ENCODE peak calls at places on chromosomes 12 and 14, in ten cellular contexts. One of them, this sample, is unnamed.
A peak's percentile ranks its signal among the peaks of the same experiment; 100 is the strongest.

GRCh38 chr14:31090872-31091764 is 64.9 kb upstream of the STRN3 start:
- DNase-seq in psoas muscle: no peak
- DNase-seq in neuronal stem cell: no peak
- DNase-seq in left ventricle myocardium inferior: no peak
- DNase-seq in AG04450: peak; percentile 77
- DNase-seq in stomach: no peak
- DNase-seq in tibial nerve: no peak
- DNase-seq in breast epithelium: no peak
- DNase-seq in right lobe of liver: no peak
- DNase-seq in naive thymus-derived CD4-positive, alpha-beta T cell: no peak
- DNase-seq in this sample: peak; percentile 34

GRCh38 chr12:72271401-72271740 is 799 bp upstream of the TRHDE start:
- DNase-seq in psoas muscle: peak; percentile 48
- DNase-seq in naive thymus-derived CD4-positive, alpha-beta T cell: no peak
- DNase-seq in left ventricle myocardium inferior: no peak
- DNase-seq in AG04450: no peak
- DNase-seq in breast epithelium: no peak
- DNase-seq in right lobe of liver: peak; percentile 22
- DNase-seq in tibial nerve: no peak
- DNase-seq in neuronal stem cell: peak; percentile 68
- DNase-seq in stomach: no peak
- DNase-seq in this sample: no peak

GRCh38 chr12:108752387-108752786 is 21.1 kb upstream of the CORO1C start:
- DNase-seq in left ventricle myocardium inferior: no peak
- DNase-seq in psoas muscle: no peak
- DNase-seq in tibial nerve: no peak
- DNase-seq in right lobe of liver: no peak
- DNase-seq in breast epithelium: no peak
- DNase-seq in stomach: no peak
- DNase-seq in neuronal stem cell: no peak
- DNase-seq in AG04450: no peak
- DNase-seq in naive thymus-derived CD4-positive, alpha-beta T cell: no peak
- DNase-seq in this sample: no peak

GRCh38 chr14:20667957-20668356 is 16.4 kb upstream of the RNASE4 start:
- DNase-seq in breast epithelium: no peak
- DNase-seq in neuronal stem cell: no peak
- DNase-seq in left ventricle myocardium inferior: no peak
- DNase-seq in psoas muscle: no peak
- DNase-seq in naive thymus-derived CD4-positive, alpha-beta T cell: no peak
- DNase-seq in AG04450: no peak
- DNase-seq in stomach: no peak
- DNase-seq in tibial nerve: no peak
- DNase-seq in right lobe of liver: no peak
- DNase-seq in this sample: no peak

GRCh38 chr12:9793774-9794395 is 33.2 kb upstream of the CD69 start:
- DNase-seq in stomach: no peak
- DNase-seq in naive thymus-derived CD4-positive, alpha-beta T cell: peak; percentile 32
- DNase-seq in AG04450: no peak
- DNase-seq in psoas muscle: no peak
- DNase-seq in neuronal stem cell: no peak
- DNase-seq in breast epithelium: no peak
- DNase-seq in tibial nerve: no peak
- DNase-seq in right lobe of liver: no peak
- DNase-seq in left ventricle myocardium inferior: no peak
- DNase-seq in this sample: no peak

GRCh38 chr14:51331651-51332367 is 91.8 kb downstream of the TMX1 start:
- DNase-seq in left ventricle myocardium inferior: no peak
- DNase-seq in psoas muscle: no peak
- DNase-seq in stomach: no peak
- DNase-seq in right lobe of liver: no peak
- DNase-seq in naive thymus-derived CD4-positive, alpha-beta T cell: no peak
- DNase-seq in tibial nerve: no peak
- DNase-seq in breast epithelium: no peak
- DNase-seq in AG04450: no peak
- DNase-seq in neuronal stem cell: no peak
- DNase-seq in this sample: no peak

GRCh38 chr14:56138987-56139386 is 20.8 kb downstream of the PELI2 start:
- DNase-seq in naive thymus-derived CD4-positive, alpha-beta T cell: no peak
- DNase-seq in AG04450: no peak
- DNase-seq in right lobe of liver: no peak
- DNase-seq in stomach: no peak
- DNase-seq in neuronal stem cell: no peak
- DNase-seq in psoas muscle: no peak
- DNase-seq in breast epithelium: no peak
- DNase-seq in left ventricle myocardium inferior: no peak
- DNase-seq in tibial nerve: no peak
- DNase-seq in this sample: no peak

GRCh38 chr12:11108862-11109261 is 16.7 kb upstream of the TAS2R43 start:
- DNase-seq in left ventricle myocardium inferior: no peak
- DNase-seq in tibial nerve: no peak
- DNase-seq in psoas muscle: no peak
- DNase-seq in AG04450: no peak
- DNase-seq in breast epithelium: no peak
- DNase-seq in stomach: no peak
- DNase-seq in naive thymus-derived CD4-positive, alpha-beta T cell: no peak
- DNase-seq in right lobe of liver: no peak
- DNase-seq in neuronal stem cell: no peak
- DNase-seq in this sample: no peak

GRCh38 chr14:61525293-61526011 is 169.9 kb upstream of the HIF1A start:
- DNase-seq in naive thymus-derived CD4-positive, alpha-beta T cell: no peak
- DNase-seq in left ventricle myocardium inferior: peak; percentile 65
- DNase-seq in breast epithelium: peak; percentile 86
- DNase-seq in neuronal stem cell: no peak
- DNase-seq in tibial nerve: peak; percentile 33
- DNase-seq in right lobe of liver: peak; percentile 71
- DNase-seq in psoas muscle: peak; percentile 68
- DNase-seq in stomach: peak; percentile 58
- DNase-seq in AG04450: no peak
- DNase-seq in this sample: peak; percentile 69

GRCh38 chr12:79063258-79063657 is 198.7 kb downstream of the SYT1 start:
- DNase-seq in neuronal stem cell: no peak
- DNase-seq in breast epithelium: no peak
- DNase-seq in left ventricle myocardium inferior: no peak
- DNase-seq in naive thymus-derived CD4-positive, alpha-beta T cell: no peak
- DNase-seq in tibial nerve: no peak
- DNase-seq in stomach: no peak
- DNase-seq in AG04450: peak; percentile 15
- DNase-seq in right lobe of liver: no peak
- DNase-seq in psoas muscle: no peak
- DNase-seq in this sample: no peak

GRCh38 chr12:26124491-26125450 is at the start of gene BHLHE41:
- DNase-seq in stomach: peak; percentile 78
- DNase-seq in left ventricle myocardium inferior: peak; percentile 84
- DNase-seq in right lobe of liver: peak; percentile 50
- DNase-seq in psoas muscle: peak; percentile 93
- DNase-seq in breast epithelium: peak; percentile 79
- DNase-seq in AG04450: no peak
- DNase-seq in tibial nerve: peak; percentile 63
- DNase-seq in neuronal stem cell: peak; percentile 51
- DNase-seq in naive thymus-derived CD4-positive, alpha-beta T cell: no peak
- DNase-seq in this sample: peak; percentile 63

GRCh38 chr12:27123642-27124041 is 41.3 kb upstream of the C12orf71 start:
- DNase-seq in stomach: no peak
- DNase-seq in naive thymus-derived CD4-positive, alpha-beta T cell: no peak
- DNase-seq in breast epithelium: no peak
- DNase-seq in right lobe of liver: no peak
- DNase-seq in tibial nerve: no peak
- DNase-seq in psoas muscle: no peak
- DNase-seq in neuronal stem cell: no peak
- DNase-seq in AG04450: no peak
- DNase-seq in left ventricle myocardium inferior: no peak
- DNase-seq in this sample: no peak

GRCh38 chr12:14239350-14239934 is 126.0 kb upstream of the ATF7IP start:
- DNase-seq in breast epithelium: no peak
- DNase-seq in psoas muscle: no peak
- DNase-seq in stomach: no peak
- DNase-seq in neuronal stem cell: no peak
- DNase-seq in AG04450: no peak
- DNase-seq in left ventricle myocardium inferior: no peak
- DNase-seq in naive thymus-derived CD4-positive, alpha-beta T cell: no peak
- DNase-seq in right lobe of liver: peak; percentile 47
- DNase-seq in tibial nerve: no peak
- DNase-seq in this sample: no peak
- H3K4me3 ChIP-seq in breast epithelium: peak overlapping the region; percentile 22
- H3K4me3 ChIP-seq in psoas muscle: peak overlapping the region; percentile 41
- H3K4me3 ChIP-seq in stomach: no peak overlapping the region
- H3K4me3 ChIP-seq in neuronal stem cell: no peak overlapping the region
- H3K4me3 ChIP-seq in AG04450: no peak overlapping the region
- H3K4me3 ChIP-seq in left ventricle myocardium inferior: peak overlapping the region; percentile 5
- H3K4me3 ChIP-seq in naive thymus-derived CD4-positive, alpha-beta T cell: peak overlapping the region; percentile 52
- H3K4me3 ChIP-seq in right lobe of liver: no peak overlapping the region
- H3K4me3 ChIP-seq in tibial nerve: peak overlapping the region; percentile 19
- H3K4me3 ChIP-seq in this sample: no peak overlapping the region

DNA sequence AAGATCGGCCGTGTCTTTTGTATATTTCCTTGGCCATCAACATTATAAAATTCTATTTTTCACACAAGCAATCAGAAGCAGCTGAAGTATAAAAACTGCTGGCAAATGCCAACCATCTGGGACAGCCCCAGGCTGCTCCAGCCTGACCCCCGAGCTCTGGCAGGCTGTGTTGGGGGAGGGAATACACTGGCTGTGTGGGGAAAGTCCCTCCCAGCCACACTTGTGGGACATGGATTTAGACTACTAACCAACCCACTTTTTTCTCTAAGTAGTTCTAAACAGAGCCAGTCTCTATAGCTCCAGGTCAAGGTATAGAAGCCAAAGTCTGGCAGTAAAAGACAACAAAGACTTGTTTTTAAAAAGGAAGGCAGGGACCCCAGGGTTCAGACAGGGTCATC is 13.6 kb downstream of the POMT2 start:
- DNase-seq in stomach: no peak
- DNase-seq in naive thymus-derived CD4-positive, alpha-beta T cell: no peak
- DNase-seq in psoas muscle: no peak
- DNase-seq in neuronal stem cell: no peak
- DNase-seq in right lobe of liver: no peak
- DNase-seq in left ventricle myocardium inferior: no peak
- DNase-seq in breast epithelium: no peak
- DNase-seq in AG04450: no peak
- DNase-seq in tibial nerve: no peak
- DNase-seq in this sample: no peak
- H3K27ac ChIP-seq in stomach: no peak overlapping the region
- H3K27ac ChIP-seq in naive thymus-derived CD4-positive, alpha-beta T cell: no peak overlapping the region
- H3K27ac ChIP-seq in psoas muscle: peak overlapping the region; percentile 92
- H3K27ac ChIP-seq in neuronal stem cell: peak overlapping the region; percentile 64
- H3K27ac ChIP-seq in right lobe of liver: no peak overlapping the region
- H3K27ac ChIP-seq in left ventricle myocardium inferior: peak overlapping the region; percentile 3
- H3K27ac ChIP-seq in breast epithelium: peak overlapping the region; percentile 83
- H3K27ac ChIP-seq in AG04450: no peak overlapping the region
- H3K27ac ChIP-seq in tibial nerve: peak overlapping the region; percentile 72
- H3K27ac ChIP-seq in this sample: no peak overlapping the region

GRCh38 chr12:96421014-96421413 is 20.8 kb upstream of the CDK17 start:
- DNase-seq in naive thymus-derived CD4-positive, alpha-beta T cell: no peak
- DNase-seq in stomach: no peak
- DNase-seq in psoas muscle: no peak
- DNase-seq in neuronal stem cell: no peak
- DNase-seq in right lobe of liver: no peak
- DNase-seq in tibial nerve: no peak
- DNase-seq in left ventricle myocardium inferior: no peak
- DNase-seq in AG04450: no peak
- DNase-seq in breast epithelium: no peak
- DNase-seq in this sample: no peak
- H3K4me3 ChIP-seq in naive thymus-derived CD4-positive, alpha-beta T cell: peak overlapping the region; percentile 48
- H3K4me3 ChIP-seq in stomach: no peak overlapping the region
- H3K4me3 ChIP-seq in psoas muscle: peak overlapping the region; percentile 34
- H3K4me3 ChIP-seq in neuronal stem cell: no peak overlapping the region
- H3K4me3 ChIP-seq in right lobe of liver: no peak overlapping the region
- H3K4me3 ChIP-seq in tibial nerve: no peak overlapping the region
- H3K4me3 ChIP-seq in left ventricle myocardium inferior: peak overlapping the region; percentile 45
- H3K4me3 ChIP-seq in AG04450: no peak overlapping the region
- H3K4me3 ChIP-seq in breast epithelium: peak overlapping the region; percentile 12
- H3K4me3 ChIP-seq in this sample: no peak overlapping the region

GRCh38 chr12:40648519-40648918 is 43.7 kb upstream of the CNTN1 start:
- DNase-seq in tibial nerve: no peak
- DNase-seq in AG04450: no peak
- DNase-seq in neuronal stem cell: no peak
- DNase-seq in left ventricle myocardium inferior: no peak
- DNase-seq in stomach: no peak
- DNase-seq in naive thymus-derived CD4-positive, alpha-beta T cell: no peak
- DNase-seq in breast epithelium: no peak
- DNase-seq in psoas muscle: no peak
- DNase-seq in right lobe of liver: no peak
- DNase-seq in this sample: no peak

GRCh38 chr12:40646891-40647290 is 45.3 kb upstream of the CNTN1 start:
- DNase-seq in left ventricle myocardium inferior: no peak
- DNase-seq in psoas muscle: no peak
- DNase-seq in right lobe of liver: no peak
- DNase-seq in AG04450: no peak
- DNase-seq in naive thymus-derived CD4-positive, alpha-beta T cell: no peak
- DNase-seq in stomach: no peak
- DNase-seq in neuronal stem cell: no peak
- DNase-seq in tibial nerve: no peak
- DNase-seq in breast epithelium: no peak
- DNase-seq in this sample: no peak

GRCh38 chr12:40646456-40646855 is 45.8 kb upstream of the CNTN1 start:
- DNase-seq in AG04450: no peak
- DNase-seq in neuronal stem cell: no peak
- DNase-seq in left ventricle myocardium inferior: no peak
- DNase-seq in breast epithelium: no peak
- DNase-seq in psoas muscle: no peak
- DNase-seq in tibial nerve: no peak
- DNase-seq in stomach: no peak
- DNase-seq in naive thymus-derived CD4-positive, alpha-beta T cell: no peak
- DNase-seq in right lobe of liver: no peak
- DNase-seq in this sample: no peak

GRCh38 chr12:40647651-40648050 is 44.6 kb upstream of the CNTN1 start:
- DNase-seq in left ventricle myocardium inferior: no peak
- DNase-seq in breast epithelium: no peak
- DNase-seq in AG04450: no peak
- DNase-seq in tibial nerve: no peak
- DNase-seq in naive thymus-derived CD4-positive, alpha-beta T cell: no peak
- DNase-seq in stomach: no peak
- DNase-seq in neuronal stem cell: no peak
- DNase-seq in psoas muscle: no peak
- DNase-seq in right lobe of liver: no peak
- DNase-seq in this sample: no peak

DNA sequence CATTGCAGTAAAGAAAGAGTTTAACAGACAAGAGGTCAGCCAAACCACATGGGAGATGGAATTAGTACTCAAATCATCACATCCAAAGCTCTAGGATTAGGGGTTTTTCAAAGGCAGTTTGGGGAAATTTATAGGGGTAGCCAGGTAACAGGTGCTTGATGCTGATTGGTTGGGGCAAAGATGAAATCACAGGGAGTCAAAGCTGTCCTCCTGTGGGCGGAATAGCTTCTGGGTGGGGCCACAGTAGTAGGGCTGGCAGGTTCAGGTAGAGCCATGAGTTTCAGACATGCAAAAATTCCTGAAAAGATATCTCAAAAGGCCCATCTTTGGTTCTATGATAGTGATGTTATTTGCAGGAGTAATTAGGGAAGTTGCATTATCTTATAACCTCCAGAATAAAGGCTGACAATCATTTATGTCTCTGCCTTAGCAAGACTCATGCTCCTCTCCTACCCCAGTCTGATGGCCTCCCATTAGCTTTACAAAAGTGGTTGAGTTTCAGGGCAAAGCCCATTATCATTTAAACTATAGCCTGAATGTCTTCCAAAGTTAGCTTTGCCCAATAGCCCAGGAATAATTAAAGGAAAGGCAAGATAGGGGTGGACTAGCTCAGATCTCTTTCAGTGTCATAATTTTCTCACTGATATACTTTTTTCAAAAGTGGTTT is 42.1 kb upstream of the CNTN1 start:
- DNase-seq in breast epithelium: no peak
- DNase-seq in left ventricle myocardium inferior: no peak
- DNase-seq in stomach: no peak
- DNase-seq in psoas muscle: no peak
- DNase-seq in right lobe of liver: no peak
- DNase-seq in naive thymus-derived CD4-positive, alpha-beta T cell: no peak
- DNase-seq in tibial nerve: no peak
- DNase-seq in AG04450: no peak
- DNase-seq in neuronal stem cell: no peak
- DNase-seq in this sample: no peak
- H3K27ac ChIP-seq in breast epithelium: no peak overlapping the region
- H3K27ac ChIP-seq in left ventricle myocardium inferior: no peak overlapping the region
- H3K27ac ChIP-seq in stomach: no peak overlapping the region
- H3K27ac ChIP-seq in psoas muscle: no peak overlapping the region
- H3K27ac ChIP-seq in right lobe of liver: no peak overlapping the region
- H3K27ac ChIP-seq in naive thymus-derived CD4-positive, alpha-beta T cell: no peak overlapping the region
- H3K27ac ChIP-seq in tibial nerve: no peak overlapping the region
- H3K27ac ChIP-seq in AG04450: no peak overlapping the region
- H3K27ac ChIP-seq in neuronal stem cell: no peak overlapping the region
- H3K27ac ChIP-seq in this sample: no peak overlapping the region